ENCODE peak calls at places on chromosomes 12 and 14, in seven cellular contexts. F, E, J, A, D, G and S are unnamed samples.

GRCh38 chr14:54696998-54697397 is 130.1 kb downstream of the SAMD4A start:
- DNase-seq in F (no peak), A (no peak), J (no peak), E (no peak), G (no peak), D (no peak), S (peak; percentile 53)

GRCh38 chr12:27344246-27344645 is 11.6 kb downstream of the BMAL2 start:
- DNase-seq in E (no peak), J (no peak), F (no peak), D (no peak), G (no peak), A (no peak), S (no peak)

GRCh38 chr14:69715725-69716482 is 51.0 kb upstream of the SRSF5 start:
- DNase-seq in F (peak; percentile 70), A (peak; percentile 63), G (peak; percentile 80), D (peak; percentile 50), E (no peak), J (peak; percentile 86), S (peak; percentile 69)

GRCh38 chr12:132151766-132152410 is 7.6 kb downstream of the NOC4L start:
- DNase-seq in A (no peak), J (no peak), E (no peak), D (no peak), G (no peak), F (no peak), S (no peak)

GRCh38 chr14:63996016-63996415 is 143.2 kb downstream of the SYNE2 start:
- DNase-seq in D (no peak), G (no peak), J (no peak), A (no peak), F (no peak), E (no peak), S (no peak)

GRCh38 chr12:105995986-105996385 is 142.8 kb downstream of the NUAK1 start:
- DNase-seq in F (peak; percentile 41), E (no peak), G (no peak), A (no peak), J (no peak), D (no peak), S (no peak)

GRCh38 chr12:120235369-120236123 is 30.0 kb downstream of the PXN start:
- DNase-seq in J (no peak), F (no peak), D (no peak), A (no peak), G (no peak), E (peak; percentile 59), S (no peak)

GRCh38 chr12:8018666-8019581 is 13.6 kb upstream of the FOXJ2 start:
- DNase-seq in G (no peak), D (no peak), A (no peak), E (no peak), J (no peak), F (no peak), S (no peak)

GRCh38 chr14:77158175-77158908 is 16.8 kb upstream of the ZDHHC22 start:
- DNase-seq in D (no peak), G (peak; percentile 73), J (no peak), F (peak; percentile 71), A (no peak), E (no peak), S (no peak)

GRCh38 chr12:88153959-88154358 is 11.9 kb downstream of the TMTC3 start:
- DNase-seq in E (no peak), F (peak; percentile 70), J (no peak), D (no peak), A (no peak), G (no peak), S (no peak)

GRCh38 chr14:79405511-79405910 is 805.8 kb downstream of the DIO2 start:
- DNase-seq in E (no peak), F (no peak), A (no peak), J (no peak), G (no peak), D (no peak), S (no peak)

GRCh38 chr14:39374846-39375245 is 57.4 kb downstream of the FBXO33 start:
- DNase-seq in D (no peak), J (no peak), A (no peak), E (no peak), F (peak; percentile 74), G (no peak), S (no peak)

GRCh38 chr12:121797937-121798801 is 4.7 kb upstream of the RHOF start:
- DNase-seq in E (no peak), G (peak; percentile 85), A (peak; percentile 77), D (peak; percentile 69), J (no peak), F (peak; percentile 50), S (peak; percentile 74)
- TF ChIP-seq POLR2A in E (no peak), G (peak; percentile 15), A (peak; percentile 12), D (no peak), J (no peak), F (no peak), S (no peak)

DNA sequence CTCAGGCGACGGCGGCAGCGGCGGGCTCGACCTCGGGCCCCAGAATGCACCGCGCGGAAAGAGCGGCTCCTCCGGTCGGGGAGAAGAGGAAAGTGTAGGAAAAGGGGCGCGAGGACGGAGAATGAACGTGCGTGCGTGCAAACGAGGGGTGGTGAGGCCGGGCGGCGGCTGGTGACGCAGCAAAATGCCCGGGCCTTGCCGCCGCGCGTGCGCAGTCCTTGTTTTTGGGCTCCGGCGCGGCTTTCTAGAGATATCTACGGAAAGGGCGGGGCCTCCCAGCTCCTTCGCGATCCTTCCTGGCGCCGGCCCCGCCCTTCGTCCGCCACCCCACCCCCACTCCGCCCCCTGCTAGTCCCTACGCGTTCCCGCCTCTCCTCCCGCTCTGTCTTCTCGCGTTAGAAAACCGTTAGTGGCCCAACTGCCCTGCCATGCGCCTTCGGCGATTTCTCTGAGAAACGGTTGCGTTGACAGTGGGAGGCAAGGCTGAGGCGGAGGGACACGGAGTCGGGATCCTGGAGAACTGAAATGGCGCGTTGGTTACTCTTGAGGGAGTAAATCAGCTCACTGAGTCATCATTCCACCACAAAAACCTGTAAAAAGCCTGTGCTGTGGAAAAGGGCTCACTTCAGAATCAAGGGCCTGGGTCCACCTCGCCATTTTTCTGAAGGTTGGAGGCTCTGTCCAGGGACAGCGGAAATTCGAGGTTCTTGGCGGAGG is at the start of gene PTGES3:
- DNase-seq in J (peak; percentile 96), A (peak; percentile 98), E (peak; percentile 95), G (peak; percentile 99), F (peak; percentile 96), D (peak; percentile 98), S (peak; percentile 97)
- TF ChIP-seq POLR2A in J (peak; percentile 93), A (peak; percentile 97), E (peak; percentile 84), G (peak; percentile 95), F (peak; percentile 85), D (peak; percentile 93), S (peak; percentile 78)

DNA sequence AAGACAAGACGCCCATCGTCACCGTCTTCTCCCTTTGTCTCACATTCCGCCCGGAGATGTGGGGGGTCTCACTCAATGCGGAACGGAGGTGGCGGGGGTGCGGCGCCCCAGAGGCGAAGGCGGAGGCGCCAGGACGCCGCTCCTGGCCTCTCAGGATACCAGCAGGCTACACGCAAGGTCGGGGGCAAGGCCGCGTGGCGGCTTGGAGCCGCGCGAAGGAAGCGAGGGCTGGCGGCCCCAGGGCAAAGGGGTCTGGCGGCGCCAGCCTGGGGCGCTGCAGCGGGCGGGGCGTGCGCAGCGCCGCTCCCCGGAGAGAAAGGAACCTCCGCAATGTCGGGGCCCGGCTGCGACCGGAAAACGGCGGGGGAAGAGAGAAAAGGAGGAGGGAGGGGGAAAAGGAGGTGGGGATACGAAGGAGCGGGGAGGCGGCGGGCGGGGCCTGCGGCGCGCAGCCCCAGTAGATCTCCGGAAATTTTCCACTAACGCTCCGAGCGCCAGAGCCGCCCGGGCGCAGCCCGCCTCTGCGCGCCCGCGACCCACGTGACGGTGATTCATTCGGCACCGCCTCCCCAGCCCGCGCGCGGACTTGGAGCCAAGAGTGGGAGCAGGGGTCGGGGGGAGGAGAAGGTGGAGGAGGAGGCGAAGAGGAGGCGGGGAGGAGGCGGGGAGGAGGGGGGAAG is 10.5 kb upstream of the SLC38A2 start:
- DNase-seq in G (peak; percentile 98), F (peak; percentile 97), D (peak; percentile 97), E (peak; percentile 73), J (peak; percentile 97), A (peak; percentile 98), S (peak; percentile 98)
- TF ChIP-seq POLR2A in G (peak; percentile 66), F (no peak), D (peak; percentile 78), E (peak; percentile 68), J (peak; percentile 96), A (peak; percentile 93), S (peak; percentile 72)

DNA sequence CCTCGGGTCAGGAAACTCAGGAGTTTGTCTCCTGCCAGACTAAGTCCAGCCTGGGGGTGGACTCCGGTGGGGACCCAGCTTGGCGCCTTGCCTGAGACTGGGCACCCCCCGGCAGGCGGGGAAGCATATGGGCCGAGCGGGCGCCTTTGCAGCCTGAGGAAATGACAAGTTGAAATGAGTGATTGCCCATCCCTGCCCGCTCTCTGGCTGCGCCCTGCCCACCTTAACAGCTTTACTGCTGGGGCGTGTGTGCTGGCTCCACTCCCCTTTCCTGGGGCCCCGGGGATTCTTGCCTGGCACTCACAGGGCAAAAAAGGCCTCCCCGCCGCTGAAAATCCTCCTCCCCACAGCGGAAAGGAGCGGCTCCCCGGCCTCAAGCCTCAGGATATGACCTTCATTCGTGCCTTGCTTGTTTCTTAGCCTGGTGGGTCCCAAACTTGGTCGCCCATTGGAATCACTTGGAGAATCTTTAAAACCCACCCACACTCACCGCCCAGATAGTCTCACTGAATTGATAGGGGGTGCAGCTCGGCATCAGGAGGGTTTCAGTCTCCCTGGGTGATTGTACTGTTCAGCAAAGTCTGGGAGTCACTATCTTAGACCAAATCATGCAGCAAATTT is 1.5 kb downstream of the RFLNA start:
- DNase-seq in F (no peak), A (no peak), G (no peak), E (no peak), J (no peak), D (no peak), S (no peak)
- TF ChIP-seq POLR2A in F (no peak), A (no peak), G (no peak), E (no peak), J (no peak), D (no peak), S (no peak)

GRCh38 chr12:76462668-76463224 is 96.8 kb downstream of the OSBPL8 start:
- DNase-seq in D (no peak), E (no peak), A (no peak), G (no peak), J (no peak), F (peak; percentile 63), S (no peak)

GRCh38 chr12:76470028-76470939 is 89.3 kb downstream of the OSBPL8 start:
- DNase-seq in F (peak; percentile 93), E (peak; percentile 47), J (no peak), G (no peak), D (no peak), A (no peak), S (no peak)

GRCh38 chr12:76460807-76461206 is 98.8 kb downstream of the OSBPL8 start:
- DNase-seq in E (no peak), D (no peak), J (no peak), G (no peak), A (no peak), F (no peak), S (no peak)

DNA sequence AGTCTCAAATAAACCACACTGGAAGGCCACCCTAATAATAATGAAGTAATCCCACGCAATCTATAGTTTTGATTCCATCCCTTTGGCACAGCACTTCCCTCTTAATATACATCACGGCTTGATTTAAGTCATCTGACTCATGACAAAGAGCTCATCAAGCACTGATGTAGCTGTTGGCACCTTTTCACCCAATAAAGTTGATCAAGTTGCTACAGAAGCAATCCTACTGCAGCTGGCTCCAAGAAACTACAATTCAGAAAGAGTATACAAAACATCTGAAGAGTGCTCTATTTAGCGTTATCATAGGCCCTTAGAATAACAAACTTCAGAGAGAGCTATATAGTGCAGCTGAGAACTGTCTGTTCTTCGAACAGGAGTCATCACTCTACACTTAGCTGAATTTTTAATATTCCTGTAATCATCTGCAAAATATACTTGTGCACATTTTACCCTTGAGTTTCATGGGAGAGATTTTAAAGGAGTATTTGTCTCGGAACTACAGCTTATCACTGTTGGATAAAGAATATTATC is 94.9 kb downstream of the OSBPL8 start:
- DNase-seq in A (no peak), F (peak; percentile 57), D (no peak), G (no peak), J (no peak), E (no peak), S (no peak)
- TF ChIP-seq POLR2A in A (no peak), F (no peak), D (no peak), G (no peak), J (no peak), E (no peak), S (no peak)